ENCODE peak calls at places on chromosome 12, in seven cellular contexts. U, T, F, V, E, P and C are unnamed samples.

GRCh38 chr12:65926119-65927004 is 102.1 kb downstream of the HMGA2 start:
- DNase-seq in U (no peak), T (no peak), F (no peak), V (no peak), E (no peak), P (no peak), C (no peak)

GRCh38 chr12:77847665-77848431 is 17.2 kb downstream of the NAV3 start:
- DNase-seq in U (no peak), T (no peak), F (peak), V (no peak), E (no peak), P (no peak), C (no peak)

GRCh38 chr12:108210001-108210400 is 80.9 kb downstream of the WSCD2 start:
- DNase-seq in U (no peak), T (no peak), F (no peak), V (no peak), E (no peak), P (no peak), C (no peak)

GRCh38 chr12:6057693-6058092 is 66.8 kb downstream of the VWF start:
- DNase-seq in U (no peak), T (no peak), F (no peak), V (no peak), E (no peak), P (no peak), C (no peak)

GRCh38 chr12:125983784-125984510 is 918.7 kb downstream of the AACS start:
- DNase-seq in U (no peak), T (no peak), F (peak), V (no peak), E (peak), P (no peak), C (no peak)

GRCh38 chr12:51378749-51379148 is 12.5 kb downstream of the GALNT6 start:
- DNase-seq in U (no peak), T (no peak), F (no peak), V (no peak), E (no peak), P (no peak), C (no peak)

GRCh38 chr12:1013618-1014489 is 22.8 kb downstream of the ERC1 start:
- DNase-seq in U (no peak), T (peak), F (no peak), V (no peak), E (no peak), P (no peak), C (no peak)

GRCh38 chr12:53499261-53500118 is at the start of gene MAP3K12:
- DNase-seq in U (peak), T (peak), F (peak), V (peak), E (peak), P (peak), C (peak)

GRCh38 chr12:13234045-13234641 is 37.6 kb downstream of the EMP1 start:
- DNase-seq in U (no peak), T (peak), F (peak), V (peak), E (peak), P (no peak), C (peak)

GRCh38 chr12:20527396-20528154 is 159.2 kb downstream of the PDE3A start:
- DNase-seq in U (no peak), T (peak), F (no peak), V (no peak), E (no peak), P (no peak), C (no peak)

GRCh38 chr12:121135320-121135719 is 2.6 kb downstream of the P2RX7 start:
- DNase-seq in U (no peak), T (no peak), F (no peak), V (no peak), E (no peak), P (no peak), C (no peak)